ENCODE peak calls at places on chromosomes 2 and 18, in six cellular contexts. One of them, this sample, is unnamed.

GRCh38 chr18:22346342-22346967 is 71.3 kb downstream of the CTAGE1 start:
- DNase-seq in nephron progenitor cell: no peak
- DNase-seq in HT1080: peak; percentile 42
- DNase-seq in CD14-positive monocyte: no peak
- DNase-seq in kidney epithelial cell: peak; percentile 42
- DNase-seq in NCI-H2171: no peak
- DNase-seq in this sample: peak; percentile 79

GRCh38 chr2:26462511-26463251 is 15.2 kb downstream of the OTOF start:
- DNase-seq in nephron progenitor cell: peak; percentile 45
- DNase-seq in HT1080: peak; percentile 36
- DNase-seq in CD14-positive monocyte: no peak
- DNase-seq in kidney epithelial cell: peak; percentile 26
- DNase-seq in NCI-H2171: no peak
- DNase-seq in this sample: no peak

GRCh38 chr2:62501794-62502500 is 4.0 kb downstream of the TMEM17 start:
- DNase-seq in nephron progenitor cell: no peak
- DNase-seq in HT1080: peak; percentile 54
- DNase-seq in CD14-positive monocyte: no peak
- DNase-seq in kidney epithelial cell: no peak
- DNase-seq in NCI-H2171: no peak
- DNase-seq in this sample: no peak

GRCh38 chr2:98656800-98657199 is 48.4 kb downstream of the UNC50 start:
- DNase-seq in nephron progenitor cell: no peak
- DNase-seq in HT1080: no peak
- DNase-seq in CD14-positive monocyte: no peak
- DNase-seq in kidney epithelial cell: no peak
- DNase-seq in NCI-H2171: no peak
- DNase-seq in this sample: no peak

GRCh38 chr2:223591596-223591995 is 10.6 kb downstream of the SCG2 start:
- DNase-seq in nephron progenitor cell: no peak
- DNase-seq in HT1080: no peak
- DNase-seq in CD14-positive monocyte: no peak
- DNase-seq in kidney epithelial cell: no peak
- DNase-seq in NCI-H2171: no peak
- DNase-seq in this sample: no peak

GRCh38 chr2:220434365-220434764 is 806.9 kb downstream of the SLC4A3 start:
- DNase-seq in nephron progenitor cell: no peak
- DNase-seq in HT1080: peak; percentile 77
- DNase-seq in CD14-positive monocyte: no peak
- DNase-seq in kidney epithelial cell: no peak
- DNase-seq in NCI-H2171: no peak
- DNase-seq in this sample: no peak

GRCh38 chr2:224163573-224164307 is 124.7 kb upstream of the SERPINE2 start:
- DNase-seq in nephron progenitor cell: no peak
- DNase-seq in HT1080: peak; percentile 56
- DNase-seq in CD14-positive monocyte: no peak
- DNase-seq in kidney epithelial cell: no peak
- DNase-seq in NCI-H2171: no peak
- DNase-seq in this sample: no peak

GRCh38 chr2:185734658-185735057 is 3.9 kb upstream of the FSIP2 start:
- DNase-seq in nephron progenitor cell: no peak
- DNase-seq in HT1080: no peak
- DNase-seq in CD14-positive monocyte: no peak
- DNase-seq in kidney epithelial cell: no peak
- DNase-seq in NCI-H2171: no peak
- DNase-seq in this sample: no peak

GRCh38 chr2:71857632-71858031 is 290.0 kb downstream of the CYP26B1 start:
- DNase-seq in nephron progenitor cell: no peak
- DNase-seq in HT1080: no peak
- DNase-seq in CD14-positive monocyte: no peak
- DNase-seq in kidney epithelial cell: no peak
- DNase-seq in NCI-H2171: no peak
- DNase-seq in this sample: no peak

GRCh38 chr2:44205169-44205568 is 36.5 kb downstream of the PPM1B start:
- DNase-seq in nephron progenitor cell: no peak
- DNase-seq in HT1080: no peak
- DNase-seq in CD14-positive monocyte: no peak
- DNase-seq in kidney epithelial cell: no peak
- DNase-seq in NCI-H2171: no peak
- DNase-seq in this sample: no peak

GRCh38 chr2:220664272-220665107 is 907.6 kb downstream of the EPHA4 start:
- DNase-seq in nephron progenitor cell: no peak
- DNase-seq in HT1080: no peak
- DNase-seq in CD14-positive monocyte: no peak
- DNase-seq in kidney epithelial cell: no peak
- DNase-seq in NCI-H2171: peak; percentile 58
- DNase-seq in this sample: no peak

GRCh38 chr2:27735263-27735904 is 36.1 kb upstream of the MRPL33 start:
- DNase-seq in nephron progenitor cell: peak; percentile 69
- DNase-seq in HT1080: no peak
- DNase-seq in CD14-positive monocyte: no peak
- DNase-seq in kidney epithelial cell: no peak
- DNase-seq in NCI-H2171: no peak
- DNase-seq in this sample: peak; percentile 95

GRCh38 chr2:227325824-227326195 is 759 bp downstream of the MFF start:
- DNase-seq in nephron progenitor cell: peak; percentile 48
- DNase-seq in HT1080: peak; percentile 49
- DNase-seq in CD14-positive monocyte: no peak
- DNase-seq in kidney epithelial cell: no peak
- DNase-seq in NCI-H2171: no peak
- DNase-seq in this sample: peak; percentile 44

GRCh38 chr18:35158728-35159443 is 81.9 kb upstream of the ZNF397 start:
- DNase-seq in nephron progenitor cell: no peak
- DNase-seq in HT1080: no peak
- DNase-seq in CD14-positive monocyte: peak; percentile 66
- DNase-seq in kidney epithelial cell: no peak
- DNase-seq in NCI-H2171: no peak
- DNase-seq in this sample: no peak

GRCh38 chr18:21735452-21736015 is 5.1 kb upstream of the MIB1 start:
- DNase-seq in nephron progenitor cell: peak; percentile 45
- DNase-seq in HT1080: peak; percentile 40
- DNase-seq in CD14-positive monocyte: no peak
- DNase-seq in kidney epithelial cell: no peak
- DNase-seq in NCI-H2171: peak; percentile 30
- DNase-seq in this sample: peak; percentile 73

GRCh38 chr2:219812672-219813071 is 185.2 kb downstream of the SLC4A3 start:
- DNase-seq in nephron progenitor cell: no peak
- DNase-seq in HT1080: no peak
- DNase-seq in CD14-positive monocyte: no peak
- DNase-seq in kidney epithelial cell: no peak
- DNase-seq in NCI-H2171: no peak
- DNase-seq in this sample: no peak

GRCh38 chr2:109419960-109420370 is 193.8 kb downstream of the SEPTIN10 start:
- DNase-seq in nephron progenitor cell: no peak
- DNase-seq in HT1080: no peak
- DNase-seq in CD14-positive monocyte: no peak
- DNase-seq in kidney epithelial cell: no peak
- DNase-seq in NCI-H2171: no peak
- DNase-seq in this sample: no peak

GRCh38 chr2:207768891-207769596 is 662 bp downstream of the FZD5 start:
- DNase-seq in nephron progenitor cell: no peak
- DNase-seq in HT1080: peak; percentile 44
- DNase-seq in CD14-positive monocyte: no peak
- DNase-seq in kidney epithelial cell: no peak
- DNase-seq in NCI-H2171: no peak
- DNase-seq in this sample: no peak

GRCh38 chr2:203446071-203446481 is 89.0 kb downstream of the RAPH1 start:
- DNase-seq in nephron progenitor cell: no peak
- DNase-seq in HT1080: peak; percentile 91
- DNase-seq in CD14-positive monocyte: no peak
- DNase-seq in kidney epithelial cell: peak; percentile 26
- DNase-seq in NCI-H2171: no peak
- DNase-seq in this sample: no peak

GRCh38 chr2:95049088-95049955 is 23.8 kb downstream of the MAL start:
- DNase-seq in nephron progenitor cell: no peak
- DNase-seq in HT1080: no peak
- DNase-seq in CD14-positive monocyte: peak; percentile 40
- DNase-seq in kidney epithelial cell: no peak
- DNase-seq in NCI-H2171: no peak
- DNase-seq in this sample: no peak

GRCh38 chr18:3248062-3248669 is 565 bp downstream of the MYL12A start:
- DNase-seq in nephron progenitor cell: peak; percentile 61
- DNase-seq in HT1080: no peak
- DNase-seq in CD14-positive monocyte: no peak
- DNase-seq in kidney epithelial cell: no peak
- DNase-seq in NCI-H2171: peak; percentile 27
- DNase-seq in this sample: no peak

GRCh38 chr2:144780983-144781382 is 261.1 kb upstream of the ZEB2 start:
- DNase-seq in nephron progenitor cell: no peak
- DNase-seq in HT1080: no peak
- DNase-seq in CD14-positive monocyte: no peak
- DNase-seq in kidney epithelial cell: no peak
- DNase-seq in NCI-H2171: no peak
- DNase-seq in this sample: no peak

GRCh38 chr18:24168496-24168895 is 29.6 kb downstream of the CABYR start:
- DNase-seq in nephron progenitor cell: no peak
- DNase-seq in HT1080: no peak
- DNase-seq in CD14-positive monocyte: no peak
- DNase-seq in kidney epithelial cell: no peak
- DNase-seq in NCI-H2171: no peak
- DNase-seq in this sample: no peak

GRCh38 chr2:238742664-238743063 is 105.2 kb upstream of the TWIST2 start:
- DNase-seq in nephron progenitor cell: no peak
- DNase-seq in HT1080: no peak
- DNase-seq in CD14-positive monocyte: no peak
- DNase-seq in kidney epithelial cell: no peak
- DNase-seq in NCI-H2171: no peak
- DNase-seq in this sample: no peak

GRCh38 chr18:43271593-43272432 is 5.5 kb downstream of the SYT4 start:
- DNase-seq in nephron progenitor cell: peak; percentile 33
- DNase-seq in HT1080: peak; percentile 20
- DNase-seq in CD14-positive monocyte: no peak
- DNase-seq in kidney epithelial cell: no peak
- DNase-seq in NCI-H2171: no peak
- DNase-seq in this sample: no peak

GRCh38 chr2:133644850-133645249 is 76.6 kb upstream of the NCKAP5 start:
- DNase-seq in nephron progenitor cell: no peak
- DNase-seq in HT1080: no peak
- DNase-seq in CD14-positive monocyte: no peak
- DNase-seq in kidney epithelial cell: no peak
- DNase-seq in NCI-H2171: no peak
- DNase-seq in this sample: no peak

GRCh38 chr2:48247171-48247570 is 282.8 kb upstream of the STON1 start:
- DNase-seq in nephron progenitor cell: no peak
- DNase-seq in HT1080: no peak
- DNase-seq in CD14-positive monocyte: no peak
- DNase-seq in kidney epithelial cell: no peak
- DNase-seq in NCI-H2171: no peak
- DNase-seq in this sample: no peak

This sample was measured in upper lobe of left lung.